ENCODE peak calls at places on chromosomes 13 and 19, in seven cellular contexts. C is heart right ventricle, N is progenitor cell of endocrine pancreas, J is sigmoid colon, T is neural crest cell, W is lower lobe of right lung, P is mammary epithelial cell. X is an unnamed sample.

GRCh38 chr13:79227418-79227817 is 178.6 kb downstream of the RBM26 start:
- DNase-seq in C (no peak), J (no peak), T (no peak), N (no peak), P (no peak), W (no peak), X (no peak)

GRCh38 chr19:15378529-15379082 is 981 bp downstream of the AKAP8 start:
- DNase-seq in C (no peak), T (peak), P (peak), N (no peak), W (peak), J (peak), X (no peak)

GRCh38 chr19:38666662-38667448 is 19.4 kb downstream of the ACTN4 start:
- DNase-seq in W (no peak), C (no peak), T (no peak), N (no peak), J (no peak), P (peak), X (no peak)

GRCh38 chr13:45370922-45371406 is 30.0 kb upstream of the TPT1 start:
- DNase-seq in J (peak), P (no peak), N (peak), C (peak), W (peak), T (peak), X (peak)

GRCh38 chr19:55112781-55113569 is 4.5 kb downstream of the PPP1R12C start:
- DNase-seq in J (no peak), W (no peak), P (no peak), C (no peak), T (no peak), N (no peak), X (no peak)

GRCh38 chr19:39223703-39224279 is 19.7 kb upstream of the SYCN start:
- DNase-seq in W (no peak), N (no peak), T (no peak), C (no peak), J (no peak), P (peak), X (no peak)

GRCh38 chr13:112791662-112792440 is 102.0 kb downstream of the ATP11A start:
- DNase-seq in J (no peak), W (peak), N (no peak), C (no peak), T (no peak), P (no peak), X (no peak)

GRCh38 chr13:109919715-109920375 is 133.5 kb upstream of the IRS2 start:
- DNase-seq in P (no peak), J (no peak), T (no peak), C (no peak), W (no peak), N (no peak), X (no peak)

GRCh38 chr13:59203855-59204254 is 959.9 kb downstream of the DIAPH3 start:
- DNase-seq in W (no peak), T (no peak), N (no peak), J (no peak), P (no peak), C (no peak), X (no peak)

GRCh38 chr19:3281026-3281425 is 56.6 kb downstream of the CELF5 start:
- DNase-seq in W (no peak), T (no peak), N (no peak), C (no peak), P (no peak), J (no peak), X (no peak)

GRCh38 chr19:48362716-48363499 is 832 bp downstream of the TMEM143 start:
- DNase-seq in W (peak), T (peak), C (peak), P (peak), N (peak), J (peak), X (peak)

GRCh38 chr13:110245421-110245899 is 61.5 kb downstream of the COL4A1 start:
- DNase-seq in W (no peak), J (no peak), C (no peak), P (no peak), T (no peak), N (no peak), X (no peak)

GRCh38 chr19:54453921-54454780 is 5.2 kb downstream of the LENG8 start:
- DNase-seq in P (no peak), J (no peak), N (no peak), W (no peak), C (no peak), T (no peak), X (no peak)

GRCh38 chr19:16886305-16886880 is 2.4 kb upstream of the F2RL3 start:
- DNase-seq in T (no peak), J (peak), N (no peak), C (peak), W (peak), P (no peak), X (no peak)

GRCh38 chr19:13842294-13843103 is 34.4 kb upstream of the NANOS3 start:
- DNase-seq in N (no peak), W (peak), P (peak), T (no peak), J (peak), C (peak), X (peak)

GRCh38 chr19:17496337-17496997 is 15.0 kb upstream of the PGLS start:
- DNase-seq in C (peak), P (peak), T (peak), J (peak), N (peak), W (peak), X (peak)

GRCh38 chr19:41001243-41001971 is 10.3 kb downstream of the CYP2B6 start:
- DNase-seq in J (no peak), W (no peak), N (no peak), T (no peak), C (no peak), P (no peak), X (no peak)

GRCh38 chr13:68428292-68428691 is 1198.2 kb upstream of the PCDH9 start:
- DNase-seq in C (no peak), P (no peak), N (no peak), J (no peak), W (no peak), T (no peak), X (no peak)

GRCh38 chr19:38089440-38089839 is 134.6 kb downstream of the DPF1 start:
- DNase-seq in P (no peak), J (no peak), T (no peak), C (no peak), N (no peak), W (no peak), X (no peak)

GRCh38 chr19:45769821-45770191 is 754 bp upstream of the SIX5 start:
- DNase-seq in J (peak), W (peak), N (no peak), T (no peak), P (peak), C (peak), X (no peak)

GRCh38 chr19:13118424-13119193 is 545 bp downstream of the NACC1 start:
- DNase-seq in C (peak), W (peak), J (peak), N (peak), P (peak), T (no peak), X (no peak)

GRCh38 chr13:98386632-98387031 is 190.3 kb downstream of the STK24 start:
- DNase-seq in N (no peak), C (no peak), T (no peak), J (no peak), W (no peak), P (no peak), X (no peak)

GRCh38 chr13:23901365-23901764 is 4.1 kb upstream of the C1QTNF9B start:
- DNase-seq in P (peak), T (no peak), J (no peak), N (no peak), C (no peak), W (no peak), X (no peak)

DNA sequence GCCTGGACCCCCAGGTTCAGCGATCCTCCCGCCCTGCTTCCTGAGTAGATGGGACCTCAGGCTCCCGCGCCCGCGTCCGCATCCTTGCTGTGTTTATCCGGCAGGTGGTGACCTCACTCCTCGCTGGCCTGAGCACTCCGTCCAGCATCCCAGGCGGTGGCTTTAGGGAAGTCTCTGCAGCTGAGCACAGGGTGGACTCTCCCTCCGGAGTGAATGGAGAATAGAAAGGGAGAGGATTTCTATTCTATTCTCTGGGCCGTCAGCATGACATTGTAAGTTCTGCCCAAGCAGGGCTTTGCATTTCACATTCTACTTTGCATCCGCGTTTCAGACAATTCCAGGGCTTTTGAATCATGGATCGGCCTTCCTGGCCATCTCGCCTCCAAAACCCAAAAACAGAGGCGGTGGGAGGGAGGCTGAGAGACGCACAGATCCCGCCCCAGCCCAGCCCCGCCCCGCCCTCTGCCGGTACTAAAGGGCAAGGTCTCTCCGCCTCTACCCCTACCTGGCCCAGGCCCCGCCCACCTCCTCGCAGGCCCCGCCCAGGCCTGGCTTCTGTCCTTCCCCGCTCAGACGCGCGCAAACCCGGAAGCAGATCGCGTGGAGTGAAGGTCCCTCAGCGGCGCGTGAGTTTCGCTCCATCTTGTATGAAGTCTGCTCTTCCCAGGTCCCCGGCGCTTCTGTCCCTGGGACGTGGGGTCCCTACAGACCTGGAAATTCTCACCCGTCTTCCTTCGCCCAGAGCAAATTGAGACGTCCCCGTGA is at the start of gene ZNF525:
- DNase-seq in N (peak), T (peak), J (peak), W (peak), P (peak), C (peak), X (peak)
- TF ChIP-seq CTCF in N (peak), T (peak), J (no peak), W (peak), P (no peak), C (peak), X (no peak)

DNA sequence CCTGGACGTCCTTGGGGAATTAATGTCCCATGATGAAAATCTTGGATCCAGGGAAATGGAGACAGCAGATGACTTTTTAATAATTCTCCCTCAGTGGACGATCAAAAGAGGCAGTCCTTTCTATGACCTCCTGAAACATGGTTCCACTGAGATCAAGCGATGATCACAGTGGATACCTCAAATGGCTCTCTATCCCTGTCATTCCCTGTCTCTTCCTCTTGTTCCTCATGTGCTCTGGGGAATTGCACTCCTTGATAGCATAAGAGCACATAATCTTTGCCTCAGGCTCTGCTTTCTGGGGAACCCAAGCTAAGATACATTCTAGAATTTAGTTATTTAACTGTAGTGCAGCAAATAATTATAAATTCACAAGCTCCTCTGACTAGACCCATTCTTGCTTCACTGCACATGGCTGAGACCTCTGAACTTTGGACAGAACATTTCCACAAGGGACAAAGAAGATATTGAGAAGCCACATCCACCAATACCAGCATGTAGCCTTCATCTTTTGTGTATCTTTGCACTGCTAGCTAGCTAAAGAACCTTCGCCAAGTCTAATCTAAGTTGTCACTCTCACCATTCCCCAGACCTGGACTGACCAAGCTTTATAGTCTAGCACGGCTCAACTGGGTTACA is 142.9 kb downstream of the SUCLA2 start:
- DNase-seq in N (no peak), C (no peak), P (no peak), T (no peak), J (no peak), W (no peak), X (no peak)
- TF ChIP-seq CTCF in N (no peak), C (no peak), P (no peak), T (no peak), J (no peak), W (no peak), X (no peak)

GRCh38 chr13:27425918-27426630 is 1.7 kb downstream of the GTF3A start:
- DNase-seq in J (peak), T (no peak), W (peak), C (peak), P (peak), N (no peak), X (peak)
- TF ChIP-seq CTCF in J (peak), T (peak), W (peak), C (peak), P (peak), N (peak), X (no peak)

GRCh38 chr13:81713201-81713600 is 1372.3 kb upstream of the SPRY2 start:
- DNase-seq in P (no peak), N (no peak), W (no peak), T (no peak), C (no peak), J (peak), X (no peak)

GRCh38 chr13:81714513-81714912 is 1373.6 kb upstream of the SPRY2 start:
- DNase-seq in T (no peak), W (no peak), P (no peak), N (no peak), C (no peak), J (no peak), X (no peak)
- TF ChIP-seq CTCF in T (no peak), W (no peak), P (no peak), N (peak), C (no peak), J (no peak), X (no peak)

GRCh38 chr13:94174009-94174408 is 305.5 kb downstream of the DCT start:
- DNase-seq in N (no peak), C (no peak), P (no peak), T (no peak), J (no peak), W (no peak), X (no peak)

GRCh38 chr13:94169783-94170513 is 309.5 kb downstream of the DCT start:
- DNase-seq in N (no peak), J (no peak), P (no peak), T (no peak), W (no peak), C (peak), X (no peak)

GRCh38 chr13:94175076-94175475 is 304.4 kb downstream of the DCT start:
- DNase-seq in P (no peak), C (no peak), J (no peak), N (no peak), T (no peak), W (no peak), X (no peak)

GRCh38 chr13:94176576-94176975 is 302.9 kb downstream of the DCT start:
- DNase-seq in P (no peak), W (no peak), N (no peak), C (no peak), T (no peak), J (no peak), X (no peak)

GRCh38 chr13:94173312-94173854 is 306.1 kb downstream of the DCT start:
- DNase-seq in P (no peak), T (no peak), C (no peak), W (no peak), J (no peak), N (no peak), X (no peak)
- TF ChIP-seq CTCF in P (peak), T (no peak), C (no peak), W (no peak), J (no peak), N (no peak), X (no peak)

DNA sequence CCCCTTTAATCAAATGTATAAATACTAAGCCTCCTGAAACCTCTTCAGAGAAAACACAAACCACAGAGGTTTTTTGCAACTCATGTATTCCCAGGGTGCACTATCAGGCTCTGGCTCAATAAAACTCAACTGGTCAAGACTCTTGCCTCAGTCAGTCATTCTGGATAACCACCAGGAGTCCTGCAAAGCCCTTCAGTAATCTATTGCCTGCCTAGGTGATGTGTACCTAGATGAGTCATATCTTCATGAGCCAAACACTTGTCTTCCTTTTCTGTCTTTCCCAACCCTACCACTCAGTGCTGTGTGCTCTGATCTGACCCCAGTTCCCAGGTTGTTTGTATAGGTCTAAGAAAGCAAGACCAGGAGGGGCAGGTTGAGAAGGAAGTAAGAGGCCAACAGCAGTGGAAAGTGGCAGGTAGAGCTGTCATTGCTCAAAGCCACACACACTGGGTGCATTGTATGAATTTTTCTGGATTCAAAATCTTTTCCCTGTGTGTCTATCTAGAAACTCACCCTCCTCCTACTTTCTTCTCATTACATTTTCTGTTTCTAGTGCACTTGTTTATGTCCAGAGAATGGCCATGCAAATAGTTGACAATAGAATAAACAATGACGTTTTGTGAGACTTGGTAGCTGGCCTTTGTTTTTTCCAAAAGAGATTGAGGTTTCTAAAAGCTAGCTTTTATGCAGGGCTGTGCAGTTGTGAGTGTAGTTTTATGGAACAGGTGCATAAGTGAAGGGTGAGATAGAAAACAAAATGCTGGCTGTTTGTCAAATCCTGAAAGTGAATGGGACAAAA is 48.1 kb downstream of the PSG1 start:
- DNase-seq in P (peak), W (no peak), J (no peak), N (no peak), C (no peak), T (no peak), X (no peak)
- TF ChIP-seq CTCF in P (peak), W (no peak), J (no peak), N (no peak), C (no peak), T (no peak), X (no peak)

GRCh38 chr13:40755082-40755755 is 15.8 kb downstream of the MRPS31 start:
- DNase-seq in T (no peak), C (no peak), P (no peak), J (no peak), W (no peak), N (no peak), X (no peak)

DNA sequence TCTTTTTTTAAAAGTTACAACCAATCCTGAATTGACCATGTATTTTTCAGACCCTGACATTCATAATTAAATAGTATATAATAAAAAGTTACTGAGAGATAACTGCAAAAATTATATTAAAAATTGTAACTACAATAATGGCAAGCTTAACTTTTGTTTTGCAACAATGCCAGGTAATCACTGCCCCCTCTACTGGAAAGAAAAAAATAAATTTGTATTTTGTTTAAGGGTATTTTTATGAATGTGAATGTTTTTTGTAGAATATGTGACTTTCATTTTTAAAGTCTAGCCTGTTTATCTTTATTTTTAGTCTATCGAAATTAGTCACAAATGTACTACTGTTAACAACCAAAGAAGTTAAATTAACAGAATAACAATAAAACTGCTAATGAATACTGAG is 21.7 kb downstream of the MRPS31 start:
- DNase-seq in W (no peak), P (no peak), C (no peak), J (no peak), N (no peak), T (no peak), X (no peak)
- TF ChIP-seq CTCF in W (no peak), P (no peak), C (peak), J (no peak), N (peak), T (peak), X (no peak)

GRCh38 chr13:33435207-33435606 is 149.7 kb upstream of the STARD13 start:
- DNase-seq in N (no peak), J (no peak), C (no peak), W (no peak), T (no peak), P (no peak), X (no peak)

GRCh38 chr13:33445024-33445423 is 159.5 kb upstream of the STARD13 start:
- DNase-seq in T (no peak), C (no peak), J (no peak), N (no peak), W (no peak), P (no peak), X (no peak)

GRCh38 chr13:33445476-33445875 is 159.9 kb upstream of the STARD13 start:
- DNase-seq in W (no peak), P (no peak), N (no peak), C (no peak), J (no peak), T (no peak), X (no peak)

GRCh38 chr13:33446821-33447481 is 161.4 kb upstream of the STARD13 start:
- DNase-seq in P (peak), J (no peak), T (no peak), N (no peak), W (peak), C (no peak), X (no peak)

DNA sequence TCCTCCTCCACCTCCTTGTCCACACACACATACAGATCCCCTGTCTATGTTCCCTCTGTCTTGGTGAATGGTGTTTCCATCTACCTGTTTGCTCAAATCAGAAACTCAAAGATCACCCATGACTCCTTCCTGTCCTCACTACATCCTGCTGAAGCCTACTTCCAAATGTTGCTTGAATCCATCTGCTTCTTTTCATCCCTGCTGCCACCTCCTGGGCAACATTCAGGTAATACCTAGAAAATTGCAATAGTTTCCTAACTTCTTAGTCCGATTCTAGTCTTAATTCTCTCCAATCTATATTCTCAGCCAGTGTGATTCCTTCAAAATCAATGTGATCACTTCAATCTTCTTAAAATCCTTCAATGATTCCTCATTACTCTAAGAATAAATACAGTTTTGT is 155.5 kb upstream of the STARD13 start:
- DNase-seq in C (no peak), J (no peak), P (peak), T (no peak), N (no peak), W (no peak), X (no peak)
- TF ChIP-seq CTCF in C (no peak), J (no peak), P (peak), T (peak), N (peak), W (no peak), X (no peak)

DNA sequence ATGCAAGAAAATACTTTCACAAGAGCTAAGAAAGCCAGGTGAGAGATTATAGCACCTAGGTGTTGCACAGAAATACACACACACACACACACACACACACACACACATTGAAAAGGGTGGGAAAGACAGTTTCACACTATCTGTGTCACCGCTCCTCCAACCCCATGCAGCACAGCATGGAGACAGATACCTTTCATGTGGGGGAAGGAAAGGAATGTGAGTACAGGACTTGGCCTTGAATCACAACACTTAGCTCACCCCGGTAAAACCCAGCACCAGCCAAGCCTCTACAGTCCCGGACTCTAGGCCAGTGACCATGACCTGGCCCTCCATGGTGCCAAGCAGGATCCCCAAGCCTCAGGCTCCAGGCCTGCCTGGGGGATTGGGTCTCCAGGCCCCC is 462.0 kb upstream of the SPRY2 start:
- DNase-seq in J (no peak), T (no peak), C (no peak), W (no peak), N (no peak), P (no peak), X (no peak)
- TF ChIP-seq CTCF in J (no peak), T (no peak), C (no peak), W (no peak), N (no peak), P (no peak), X (no peak)